ENCODE peak calls at places on chromosomes 2 and 18, in six cellular contexts. R is HCT116, A is SK-N-SH, J is Panc1, C is A549, N is K562. Y is an unnamed sample.

GRCh38 chr2:11891028-11891427 is 144.6 kb downstream of the LPIN1 start:
- DNase-seq in A (no peak), N (no peak), C (no peak), J (no peak), R (no peak), Y (no peak)

GRCh38 chr2:102082591-102083586 is 59.7 kb upstream of the IL1R1 start:
- DNase-seq in J (no peak), N (peak; percentile 69), R (peak; percentile 56), C (peak; percentile 23), A (no peak), Y (no peak)

GRCh38 chr2:233053928-233054774 is 6.0 kb upstream of the INPP5D start:
- DNase-seq in R (peak; percentile 48), C (peak; percentile 59), N (peak; percentile 68), J (no peak), A (peak; percentile 92), Y (peak; percentile 85)

GRCh38 chr2:65788556-65788955 is 356.2 kb upstream of the SPRED2 start:
- DNase-seq in N (peak; percentile 23), J (no peak), A (no peak), R (no peak), C (no peak), Y (no peak)

GRCh38 chr2:61151434-61151833 is 10.6 kb upstream of the C2orf74 start:
- DNase-seq in A (no peak), J (no peak), C (peak; percentile 26), R (no peak), N (peak; percentile 20), Y (no peak)

GRCh38 chr2:49154891-49155290 is 576 bp upstream of the FSHR start:
- DNase-seq in A (no peak), J (no peak), C (no peak), R (no peak), N (no peak), Y (no peak)

GRCh38 chr2:114968748-114969400 is 526.4 kb downstream of the DPP10 start:
- DNase-seq in J (no peak), C (no peak), A (no peak), N (no peak), R (no peak), Y (no peak)

GRCh38 chr2:112201706-112202430 is 53.0 kb downstream of the ZC3H8 start:
- DNase-seq in R (no peak), N (no peak), J (no peak), A (no peak), C (no peak), Y (no peak)

GRCh38 chr18:48477353-48477752 is 61.5 kb upstream of the CTIF start:
- DNase-seq in J (no peak), R (no peak), N (no peak), A (no peak), C (no peak), Y (no peak)

GRCh38 chr18:23257153-23257552 is 121.9 kb downstream of the CABLES1 start:
- DNase-seq in A (no peak), J (no peak), C (no peak), R (no peak), N (no peak), Y (no peak)

GRCh38 chr2:126911111-126911796 is 12.6 kb downstream of the TEX51 start:
- DNase-seq in R (no peak), C (no peak), A (no peak), J (no peak), N (no peak), Y (no peak)

GRCh38 chr18:62199629-62200028 is 12.6 kb downstream of the RELCH start:
- DNase-seq in J (no peak), N (no peak), A (no peak), C (no peak), R (no peak), Y (no peak)
- TF ChIP-seq REST in J (no peak), N (no peak), A (no peak), C (no peak), R (no peak), Y (no peak)

GRCh38 chr2:72793798-72794447 is 31.9 kb downstream of the EXOC6B start:
- DNase-seq in C (peak; percentile 16), J (no peak), A (no peak), R (no peak), N (no peak), Y (no peak)

GRCh38 chr2:72794572-72794971 is 31.3 kb downstream of the EXOC6B start:
- DNase-seq in R (no peak), C (no peak), N (no peak), J (no peak), A (no peak), Y (no peak)

GRCh38 chr2:72785517-72785916 is 40.3 kb downstream of the EXOC6B start:
- DNase-seq in N (no peak), C (no peak), A (no peak), R (no peak), J (no peak), Y (no peak)

GRCh38 chr2:72789241-72789640 is 36.6 kb downstream of the EXOC6B start:
- DNase-seq in C (no peak), J (no peak), R (no peak), A (no peak), N (no peak), Y (no peak)

GRCh38 chr2:72788756-72789155 is 37.1 kb downstream of the EXOC6B start:
- DNase-seq in N (no peak), A (no peak), C (peak; percentile 17), J (no peak), R (no peak), Y (no peak)
- TF ChIP-seq REST in N (no peak), A (no peak), C (no peak), J (no peak), R (no peak), Y (no peak)

DNA sequence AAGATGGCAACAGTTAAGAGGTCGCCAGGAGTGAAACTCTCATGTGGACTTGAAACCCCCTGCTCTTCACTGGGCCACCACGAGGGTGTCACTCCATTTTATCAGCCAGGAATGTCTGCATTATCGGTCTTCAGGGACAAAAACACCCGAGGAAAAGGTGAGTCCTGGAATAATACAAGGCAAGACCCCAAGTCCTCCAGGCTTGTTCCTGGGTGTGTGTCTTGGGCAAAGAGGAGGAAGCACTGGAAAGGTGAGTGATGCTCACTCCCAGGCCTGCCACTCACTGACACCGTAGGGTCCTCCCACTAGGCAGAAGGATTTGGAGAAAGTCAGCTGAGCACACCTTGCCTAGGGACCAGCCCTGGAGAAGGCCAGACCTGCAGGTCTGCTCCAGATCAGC is 86.9 kb downstream of the LOXHD1 start:
- DNase-seq in J (no peak), A (no peak), R (no peak), C (no peak), N (no peak), Y (no peak)
- TF ChIP-seq REST in J (no peak), A (no peak), R (no peak), C (no peak), N (no peak), Y (no peak)

DNA sequence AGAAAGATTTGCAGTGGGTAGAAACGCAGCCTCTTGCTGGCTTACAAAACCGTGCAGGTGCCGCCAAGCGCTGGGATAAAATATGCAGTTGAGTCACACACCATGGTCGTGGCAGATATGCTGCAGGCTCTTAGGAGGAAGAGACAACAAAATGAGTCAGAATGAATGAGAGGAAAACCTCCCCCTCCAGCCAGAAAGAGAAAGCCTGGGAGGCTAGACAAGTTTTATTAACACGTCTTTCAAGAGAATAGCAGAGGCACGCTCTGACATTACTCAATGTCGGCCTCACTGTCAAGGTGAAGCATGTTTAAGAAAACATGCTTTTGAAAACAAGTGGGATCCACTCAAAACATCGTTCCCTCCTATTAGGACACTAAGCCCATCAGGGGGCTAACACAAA is 37.1 kb upstream of the ZCCHC2 start:
- DNase-seq in A (no peak), C (peak; percentile 67), R (peak; percentile 86), N (peak; percentile 81), J (peak; percentile 67), Y (no peak)
- TF ChIP-seq REST in A (no peak), C (no peak), R (no peak), N (no peak), J (no peak), Y (no peak)

GRCh38 chr2:199282309-199282708 is 175.4 kb downstream of the SATB2 start:
- DNase-seq in J (no peak), C (no peak), R (no peak), A (no peak), N (no peak), Y (no peak)
- TF ChIP-seq REST in J (no peak), C (no peak), R (no peak), A (no peak), N (no peak), Y (no peak)

GRCh38 chr2:33134086-33134763 is 187.5 kb downstream of the LTBP1 start:
- DNase-seq in A (no peak), R (peak; percentile 59), C (peak; percentile 72), J (peak; percentile 85), N (peak; percentile 19), Y (peak; percentile 10)
- TF ChIP-seq REST in A (peak; percentile 66), R (no peak), C (no peak), J (no peak), N (no peak), Y (no peak)

GRCh38 chr2:236969767-236970655 is 115.7 kb upstream of the COPS8 start:
- DNase-seq in C (no peak), J (no peak), R (no peak), N (no peak), A (no peak), Y (no peak)
- TF ChIP-seq REST in C (no peak), J (no peak), R (no peak), N (no peak), A (no peak), Y (no peak)